ENCODE peak calls at places on chromosomes 4 and X, in ten cellular contexts. One of them, this sample, is unnamed.

GRCh38 chr4:8473198-8473919 is 32.8 kb downstream of the TRMT44 start:
- DNase-seq in mammary epithelial cell: no peak
- DNase-seq in IMR-90: no peak
- DNase-seq in iris pigment epithelial cell: no peak
- DNase-seq in activated T-helper 2 cell treated with anti-CD3 and anti-CD28 coated beads, Interferon-gamma antibody, Interleukin-2, Interleukin-4, amounts not matched to agents 10 μg/mL and 5 μg/mL and 100 μg/mL, durations not matched to agents 14 hours and 24 hours and 36 hours: no peak
- DNase-seq in NCI-H774: no peak
- DNase-seq in H54: no peak
- DNase-seq in HT-29: no peak
- DNase-seq in effector memory CD4-positive, alpha-beta T cell: no peak
- DNase-seq in activated CD4-positive, alpha-beta T cell treated with anti-CD3 and anti-CD28 coated beads, Interleukin-2, amount 10 ng/mL, durations not matched to agents 7 days and 5 days: no peak
- DNase-seq in this sample: no peak

GRCh38 chr4:26238782-26239647 is 81.8 kb upstream of the RBPJ start:
- DNase-seq in H54: no peak
- DNase-seq in iris pigment epithelial cell: peak; percentile 87
- DNase-seq in activated T-helper 2 cell treated with anti-CD3 and anti-CD28 coated beads, Interferon-gamma antibody, Interleukin-2, Interleukin-4, amounts not matched to agents 10 μg/mL and 5 μg/mL and 100 μg/mL, durations not matched to agents 14 hours and 24 hours and 36 hours: no peak
- DNase-seq in HT-29: peak; percentile 33
- DNase-seq in effector memory CD4-positive, alpha-beta T cell: no peak
- DNase-seq in IMR-90: peak; percentile 75
- DNase-seq in NCI-H774: peak; percentile 65
- DNase-seq in activated CD4-positive, alpha-beta T cell treated with anti-CD3 and anti-CD28 coated beads, Interleukin-2, amount 10 ng/mL, durations not matched to agents 7 days and 5 days: no peak
- DNase-seq in mammary epithelial cell: no peak
- DNase-seq in this sample: no peak

GRCh38 chr4:2252530-2252924 is 9.4 kb downstream of the MXD4 start:
- DNase-seq in H54: no peak
- DNase-seq in activated CD4-positive, alpha-beta T cell treated with anti-CD3 and anti-CD28 coated beads, Interleukin-2, amount 10 ng/mL, durations not matched to agents 7 days and 5 days: no peak
- DNase-seq in iris pigment epithelial cell: no peak
- DNase-seq in HT-29: no peak
- DNase-seq in activated T-helper 2 cell treated with anti-CD3 and anti-CD28 coated beads, Interferon-gamma antibody, Interleukin-2, Interleukin-4, amounts not matched to agents 10 μg/mL and 5 μg/mL and 100 μg/mL, durations not matched to agents 14 hours and 24 hours and 36 hours: no peak
- DNase-seq in effector memory CD4-positive, alpha-beta T cell: no peak
- DNase-seq in IMR-90: no peak
- DNase-seq in mammary epithelial cell: no peak
- DNase-seq in NCI-H774: no peak
- DNase-seq in this sample: peak; percentile 4

GRCh38 chrX:72306851-72307645 is 1.3 kb upstream of the CITED1 start:
- DNase-seq in NCI-H774: peak; percentile 8
- DNase-seq in activated T-helper 2 cell treated with anti-CD3 and anti-CD28 coated beads, Interferon-gamma antibody, Interleukin-2, Interleukin-4, amounts not matched to agents 10 μg/mL and 5 μg/mL and 100 μg/mL, durations not matched to agents 14 hours and 24 hours and 36 hours: no peak
- DNase-seq in activated CD4-positive, alpha-beta T cell treated with anti-CD3 and anti-CD28 coated beads, Interleukin-2, amount 10 ng/mL, durations not matched to agents 7 days and 5 days: no peak
- DNase-seq in iris pigment epithelial cell: peak; percentile 74
- DNase-seq in HT-29: peak; percentile 62
- DNase-seq in mammary epithelial cell: peak; percentile 70
- DNase-seq in effector memory CD4-positive, alpha-beta T cell: peak; percentile 2
- DNase-seq in H54: peak; percentile 70
- DNase-seq in IMR-90: peak; percentile 66
- DNase-seq in this sample: no peak

GRCh38 chrX:136147320-136147901 is at the start of gene FHL1:
- DNase-seq in NCI-H774: peak; percentile 59
- DNase-seq in activated T-helper 2 cell treated with anti-CD3 and anti-CD28 coated beads, Interferon-gamma antibody, Interleukin-2, Interleukin-4, amounts not matched to agents 10 μg/mL and 5 μg/mL and 100 μg/mL, durations not matched to agents 14 hours and 24 hours and 36 hours: peak; percentile 18
- DNase-seq in iris pigment epithelial cell: peak; percentile 47
- DNase-seq in H54: peak; percentile 22
- DNase-seq in HT-29: no peak
- DNase-seq in activated CD4-positive, alpha-beta T cell treated with anti-CD3 and anti-CD28 coated beads, Interleukin-2, amount 10 ng/mL, durations not matched to agents 7 days and 5 days: peak; percentile 45
- DNase-seq in IMR-90: peak; percentile 12
- DNase-seq in effector memory CD4-positive, alpha-beta T cell: peak; percentile 50
- DNase-seq in mammary epithelial cell: no peak
- DNase-seq in this sample: peak; percentile 63

GRCh38 chrX:122583526-122583925 is 600.6 kb upstream of the GRIA3 start:
- DNase-seq in iris pigment epithelial cell: no peak
- DNase-seq in mammary epithelial cell: peak; percentile 45
- DNase-seq in H54: no peak
- DNase-seq in NCI-H774: no peak
- DNase-seq in effector memory CD4-positive, alpha-beta T cell: no peak
- DNase-seq in activated T-helper 2 cell treated with anti-CD3 and anti-CD28 coated beads, Interferon-gamma antibody, Interleukin-2, Interleukin-4, amounts not matched to agents 10 μg/mL and 5 μg/mL and 100 μg/mL, durations not matched to agents 14 hours and 24 hours and 36 hours: no peak
- DNase-seq in IMR-90: no peak
- DNase-seq in activated CD4-positive, alpha-beta T cell treated with anti-CD3 and anti-CD28 coated beads, Interleukin-2, amount 10 ng/mL, durations not matched to agents 7 days and 5 days: no peak
- DNase-seq in HT-29: no peak
- DNase-seq in this sample: no peak

GRCh38 chr4:182678590-182678989 is 238.6 kb downstream of the DCTD start:
- DNase-seq in mammary epithelial cell: no peak
- DNase-seq in NCI-H774: no peak
- DNase-seq in iris pigment epithelial cell: no peak
- DNase-seq in HT-29: no peak
- DNase-seq in effector memory CD4-positive, alpha-beta T cell: no peak
- DNase-seq in H54: no peak
- DNase-seq in activated T-helper 2 cell treated with anti-CD3 and anti-CD28 coated beads, Interferon-gamma antibody, Interleukin-2, Interleukin-4, amounts not matched to agents 10 μg/mL and 5 μg/mL and 100 μg/mL, durations not matched to agents 14 hours and 24 hours and 36 hours: no peak
- DNase-seq in IMR-90: no peak
- DNase-seq in activated CD4-positive, alpha-beta T cell treated with anti-CD3 and anti-CD28 coated beads, Interleukin-2, amount 10 ng/mL, durations not matched to agents 7 days and 5 days: no peak
- DNase-seq in this sample: no peak

GRCh38 chrX:12011075-12011474 is 127.2 kb upstream of the FRMPD4 start:
- DNase-seq in H54: no peak
- DNase-seq in iris pigment epithelial cell: peak; percentile 81
- DNase-seq in NCI-H774: no peak
- DNase-seq in activated T-helper 2 cell treated with anti-CD3 and anti-CD28 coated beads, Interferon-gamma antibody, Interleukin-2, Interleukin-4, amounts not matched to agents 10 μg/mL and 5 μg/mL and 100 μg/mL, durations not matched to agents 14 hours and 24 hours and 36 hours: no peak
- DNase-seq in effector memory CD4-positive, alpha-beta T cell: no peak
- DNase-seq in activated CD4-positive, alpha-beta T cell treated with anti-CD3 and anti-CD28 coated beads, Interleukin-2, amount 10 ng/mL, durations not matched to agents 7 days and 5 days: no peak
- DNase-seq in HT-29: no peak
- DNase-seq in IMR-90: peak; percentile 81
- DNase-seq in mammary epithelial cell: peak; percentile 85
- DNase-seq in this sample: no peak

GRCh38 chr4:13865871-13866669 is 238.5 kb upstream of the BOD1L1 start:
- DNase-seq in HT-29: no peak
- DNase-seq in H54: no peak
- DNase-seq in IMR-90: peak; percentile 51
- DNase-seq in NCI-H774: no peak
- DNase-seq in activated CD4-positive, alpha-beta T cell treated with anti-CD3 and anti-CD28 coated beads, Interleukin-2, amount 10 ng/mL, durations not matched to agents 7 days and 5 days: no peak
- DNase-seq in effector memory CD4-positive, alpha-beta T cell: no peak
- DNase-seq in mammary epithelial cell: peak; percentile 31
- DNase-seq in activated T-helper 2 cell treated with anti-CD3 and anti-CD28 coated beads, Interferon-gamma antibody, Interleukin-2, Interleukin-4, amounts not matched to agents 10 μg/mL and 5 μg/mL and 100 μg/mL, durations not matched to agents 14 hours and 24 hours and 36 hours: no peak
- DNase-seq in iris pigment epithelial cell: peak; percentile 45
- DNase-seq in this sample: no peak

GRCh38 chr4:70240192-70240591 is 2.2 kb upstream of the CSN3 start:
- DNase-seq in H54: no peak
- DNase-seq in activated T-helper 2 cell treated with anti-CD3 and anti-CD28 coated beads, Interferon-gamma antibody, Interleukin-2, Interleukin-4, amounts not matched to agents 10 μg/mL and 5 μg/mL and 100 μg/mL, durations not matched to agents 14 hours and 24 hours and 36 hours: no peak
- DNase-seq in activated CD4-positive, alpha-beta T cell treated with anti-CD3 and anti-CD28 coated beads, Interleukin-2, amount 10 ng/mL, durations not matched to agents 7 days and 5 days: no peak
- DNase-seq in NCI-H774: no peak
- DNase-seq in mammary epithelial cell: no peak
- DNase-seq in effector memory CD4-positive, alpha-beta T cell: no peak
- DNase-seq in iris pigment epithelial cell: peak; percentile 57
- DNase-seq in IMR-90: peak; percentile 35
- DNase-seq in HT-29: no peak
- DNase-seq in this sample: no peak

GRCh38 chr4:68904786-68905185 is 46.8 kb downstream of the UGT2A3 start:
- DNase-seq in HT-29: peak; percentile 41
- DNase-seq in H54: no peak
- DNase-seq in activated T-helper 2 cell treated with anti-CD3 and anti-CD28 coated beads, Interferon-gamma antibody, Interleukin-2, Interleukin-4, amounts not matched to agents 10 μg/mL and 5 μg/mL and 100 μg/mL, durations not matched to agents 14 hours and 24 hours and 36 hours: no peak
- DNase-seq in NCI-H774: peak; percentile 49
- DNase-seq in iris pigment epithelial cell: no peak
- DNase-seq in IMR-90: no peak
- DNase-seq in mammary epithelial cell: peak; percentile 11
- DNase-seq in effector memory CD4-positive, alpha-beta T cell: no peak
- DNase-seq in activated CD4-positive, alpha-beta T cell treated with anti-CD3 and anti-CD28 coated beads, Interleukin-2, amount 10 ng/mL, durations not matched to agents 7 days and 5 days: no peak
- DNase-seq in this sample: no peak

GRCh38 chr4:23614284-23614892 is 275.5 kb downstream of the PPARGC1A start:
- DNase-seq in iris pigment epithelial cell: peak; percentile 6
- DNase-seq in effector memory CD4-positive, alpha-beta T cell: no peak
- DNase-seq in H54: no peak
- DNase-seq in activated T-helper 2 cell treated with anti-CD3 and anti-CD28 coated beads, Interferon-gamma antibody, Interleukin-2, Interleukin-4, amounts not matched to agents 10 μg/mL and 5 μg/mL and 100 μg/mL, durations not matched to agents 14 hours and 24 hours and 36 hours: no peak
- DNase-seq in activated CD4-positive, alpha-beta T cell treated with anti-CD3 and anti-CD28 coated beads, Interleukin-2, amount 10 ng/mL, durations not matched to agents 7 days and 5 days: no peak
- DNase-seq in mammary epithelial cell: peak; percentile 0
- DNase-seq in NCI-H774: no peak
- DNase-seq in HT-29: peak; percentile 35
- DNase-seq in IMR-90: peak; percentile 1
- DNase-seq in this sample: peak; percentile 6

GRCh38 chr4:54318904-54319303 is 89.8 kb downstream of the PDGFRA start:
- DNase-seq in activated CD4-positive, alpha-beta T cell treated with anti-CD3 and anti-CD28 coated beads, Interleukin-2, amount 10 ng/mL, durations not matched to agents 7 days and 5 days: peak; percentile 22
- DNase-seq in IMR-90: peak; percentile 58
- DNase-seq in HT-29: peak; percentile 26
- DNase-seq in mammary epithelial cell: peak; percentile 25
- DNase-seq in activated T-helper 2 cell treated with anti-CD3 and anti-CD28 coated beads, Interferon-gamma antibody, Interleukin-2, Interleukin-4, amounts not matched to agents 10 μg/mL and 5 μg/mL and 100 μg/mL, durations not matched to agents 14 hours and 24 hours and 36 hours: no peak
- DNase-seq in effector memory CD4-positive, alpha-beta T cell: no peak
- DNase-seq in NCI-H774: no peak
- DNase-seq in H54: peak; percentile 23
- DNase-seq in iris pigment epithelial cell: peak; percentile 71
- DNase-seq in this sample: peak; percentile 17

GRCh38 chrX:19174401-19175025 is 52.2 kb upstream of the ADGRG2 start:
- DNase-seq in H54: peak; percentile 13
- DNase-seq in IMR-90: peak; percentile 48
- DNase-seq in activated CD4-positive, alpha-beta T cell treated with anti-CD3 and anti-CD28 coated beads, Interleukin-2, amount 10 ng/mL, durations not matched to agents 7 days and 5 days: no peak
- DNase-seq in mammary epithelial cell: peak; percentile 71
- DNase-seq in HT-29: peak; percentile 47
- DNase-seq in iris pigment epithelial cell: peak; percentile 31
- DNase-seq in activated T-helper 2 cell treated with anti-CD3 and anti-CD28 coated beads, Interferon-gamma antibody, Interleukin-2, Interleukin-4, amounts not matched to agents 10 μg/mL and 5 μg/mL and 100 μg/mL, durations not matched to agents 14 hours and 24 hours and 36 hours: no peak
- DNase-seq in NCI-H774: no peak
- DNase-seq in effector memory CD4-positive, alpha-beta T cell: no peak
- DNase-seq in this sample: no peak

GRCh38 chrX:44506688-44507087 is 36.0 kb downstream of the FUNDC1 start:
- DNase-seq in IMR-90: no peak
- DNase-seq in NCI-H774: no peak
- DNase-seq in H54: no peak
- DNase-seq in activated CD4-positive, alpha-beta T cell treated with anti-CD3 and anti-CD28 coated beads, Interleukin-2, amount 10 ng/mL, durations not matched to agents 7 days and 5 days: no peak
- DNase-seq in activated T-helper 2 cell treated with anti-CD3 and anti-CD28 coated beads, Interferon-gamma antibody, Interleukin-2, Interleukin-4, amounts not matched to agents 10 μg/mL and 5 μg/mL and 100 μg/mL, durations not matched to agents 14 hours and 24 hours and 36 hours: no peak
- DNase-seq in HT-29: no peak
- DNase-seq in mammary epithelial cell: no peak
- DNase-seq in effector memory CD4-positive, alpha-beta T cell: no peak
- DNase-seq in iris pigment epithelial cell: no peak
- DNase-seq in this sample: no peak

GRCh38 chrX:44945736-44946135 is 72.7 kb downstream of the KDM6A start:
- DNase-seq in IMR-90: no peak
- DNase-seq in H54: no peak
- DNase-seq in activated T-helper 2 cell treated with anti-CD3 and anti-CD28 coated beads, Interferon-gamma antibody, Interleukin-2, Interleukin-4, amounts not matched to agents 10 μg/mL and 5 μg/mL and 100 μg/mL, durations not matched to agents 14 hours and 24 hours and 36 hours: no peak
- DNase-seq in iris pigment epithelial cell: no peak
- DNase-seq in mammary epithelial cell: no peak
- DNase-seq in NCI-H774: no peak
- DNase-seq in HT-29: peak; percentile 40
- DNase-seq in activated CD4-positive, alpha-beta T cell treated with anti-CD3 and anti-CD28 coated beads, Interleukin-2, amount 10 ng/mL, durations not matched to agents 7 days and 5 days: no peak
- DNase-seq in effector memory CD4-positive, alpha-beta T cell: no peak
- DNase-seq in this sample: no peak

GRCh38 chr4:176883681-176884418 is 91.1 kb upstream of the VEGFC start:
- DNase-seq in effector memory CD4-positive, alpha-beta T cell: no peak
- DNase-seq in IMR-90: peak; percentile 88
- DNase-seq in HT-29: no peak
- DNase-seq in NCI-H774: no peak
- DNase-seq in activated T-helper 2 cell treated with anti-CD3 and anti-CD28 coated beads, Interferon-gamma antibody, Interleukin-2, Interleukin-4, amounts not matched to agents 10 μg/mL and 5 μg/mL and 100 μg/mL, durations not matched to agents 14 hours and 24 hours and 36 hours: no peak
- DNase-seq in iris pigment epithelial cell: peak; percentile 83
- DNase-seq in H54: peak; percentile 7
- DNase-seq in activated CD4-positive, alpha-beta T cell treated with anti-CD3 and anti-CD28 coated beads, Interleukin-2, amount 10 ng/mL, durations not matched to agents 7 days and 5 days: no peak
- DNase-seq in mammary epithelial cell: peak; percentile 43
- DNase-seq in this sample: no peak

GRCh38 chr4:173365359-173365996 is 5.3 kb upstream of the SAP30 start:
- DNase-seq in activated T-helper 2 cell treated with anti-CD3 and anti-CD28 coated beads, Interferon-gamma antibody, Interleukin-2, Interleukin-4, amounts not matched to agents 10 μg/mL and 5 μg/mL and 100 μg/mL, durations not matched to agents 14 hours and 24 hours and 36 hours: no peak
- DNase-seq in IMR-90: no peak
- DNase-seq in iris pigment epithelial cell: no peak
- DNase-seq in HT-29: no peak
- DNase-seq in mammary epithelial cell: no peak
- DNase-seq in effector memory CD4-positive, alpha-beta T cell: no peak
- DNase-seq in NCI-H774: no peak
- DNase-seq in H54: no peak
- DNase-seq in activated CD4-positive, alpha-beta T cell treated with anti-CD3 and anti-CD28 coated beads, Interleukin-2, amount 10 ng/mL, durations not matched to agents 7 days and 5 days: peak; percentile 39
- DNase-seq in this sample: peak; percentile 35

GRCh38 chr4:86910369-86910768 is 18.1 kb upstream of the C4orf36 start:
- DNase-seq in iris pigment epithelial cell: no peak
- DNase-seq in effector memory CD4-positive, alpha-beta T cell: no peak
- DNase-seq in activated T-helper 2 cell treated with anti-CD3 and anti-CD28 coated beads, Interferon-gamma antibody, Interleukin-2, Interleukin-4, amounts not matched to agents 10 μg/mL and 5 μg/mL and 100 μg/mL, durations not matched to agents 14 hours and 24 hours and 36 hours: no peak
- DNase-seq in H54: no peak
- DNase-seq in activated CD4-positive, alpha-beta T cell treated with anti-CD3 and anti-CD28 coated beads, Interleukin-2, amount 10 ng/mL, durations not matched to agents 7 days and 5 days: no peak
- DNase-seq in NCI-H774: no peak
- DNase-seq in HT-29: no peak
- DNase-seq in IMR-90: no peak
- DNase-seq in mammary epithelial cell: no peak
- DNase-seq in this sample: no peak

GRCh38 chr4:61583696-61584095 is 383.6 kb downstream of the ADGRL3 start:
- DNase-seq in IMR-90: peak; percentile 3
- DNase-seq in activated T-helper 2 cell treated with anti-CD3 and anti-CD28 coated beads, Interferon-gamma antibody, Interleukin-2, Interleukin-4, amounts not matched to agents 10 μg/mL and 5 μg/mL and 100 μg/mL, durations not matched to agents 14 hours and 24 hours and 36 hours: no peak
- DNase-seq in mammary epithelial cell: peak; percentile 81
- DNase-seq in iris pigment epithelial cell: peak; percentile 5
- DNase-seq in H54: no peak
- DNase-seq in NCI-H774: no peak
- DNase-seq in effector memory CD4-positive, alpha-beta T cell: no peak
- DNase-seq in HT-29: no peak
- DNase-seq in activated CD4-positive, alpha-beta T cell treated with anti-CD3 and anti-CD28 coated beads, Interleukin-2, amount 10 ng/mL, durations not matched to agents 7 days and 5 days: no peak
- DNase-seq in this sample: no peak

GRCh38 chrX:41033299-41033698 is 51.9 kb upstream of the USP9X start:
- DNase-seq in activated CD4-positive, alpha-beta T cell treated with anti-CD3 and anti-CD28 coated beads, Interleukin-2, amount 10 ng/mL, durations not matched to agents 7 days and 5 days: no peak
- DNase-seq in H54: no peak
- DNase-seq in activated T-helper 2 cell treated with anti-CD3 and anti-CD28 coated beads, Interferon-gamma antibody, Interleukin-2, Interleukin-4, amounts not matched to agents 10 μg/mL and 5 μg/mL and 100 μg/mL, durations not matched to agents 14 hours and 24 hours and 36 hours: no peak
- DNase-seq in iris pigment epithelial cell: peak; percentile 28
- DNase-seq in effector memory CD4-positive, alpha-beta T cell: no peak
- DNase-seq in NCI-H774: no peak
- DNase-seq in IMR-90: no peak
- DNase-seq in mammary epithelial cell: no peak
- DNase-seq in HT-29: no peak
- DNase-seq in this sample: no peak

GRCh38 chr4:62930884-62931283 is 1478.4 kb downstream of the TECRL start:
- DNase-seq in activated CD4-positive, alpha-beta T cell treated with anti-CD3 and anti-CD28 coated beads, Interleukin-2, amount 10 ng/mL, durations not matched to agents 7 days and 5 days: no peak
- DNase-seq in IMR-90: no peak
- DNase-seq in activated T-helper 2 cell treated with anti-CD3 and anti-CD28 coated beads, Interferon-gamma antibody, Interleukin-2, Interleukin-4, amounts not matched to agents 10 μg/mL and 5 μg/mL and 100 μg/mL, durations not matched to agents 14 hours and 24 hours and 36 hours: no peak
- DNase-seq in NCI-H774: no peak
- DNase-seq in HT-29: no peak
- DNase-seq in effector memory CD4-positive, alpha-beta T cell: no peak
- DNase-seq in iris pigment epithelial cell: no peak
- DNase-seq in mammary epithelial cell: no peak
- DNase-seq in H54: no peak
- DNase-seq in this sample: no peak

GRCh38 chr4:173264245-173264959 is 69.8 kb downstream of the HMGB2 start:
- DNase-seq in H54: no peak
- DNase-seq in iris pigment epithelial cell: peak; percentile 56
- DNase-seq in activated T-helper 2 cell treated with anti-CD3 and anti-CD28 coated beads, Interferon-gamma antibody, Interleukin-2, Interleukin-4, amounts not matched to agents 10 μg/mL and 5 μg/mL and 100 μg/mL, durations not matched to agents 14 hours and 24 hours and 36 hours: peak; percentile 13
- DNase-seq in effector memory CD4-positive, alpha-beta T cell: no peak
- DNase-seq in mammary epithelial cell: no peak
- DNase-seq in IMR-90: peak; percentile 78
- DNase-seq in activated CD4-positive, alpha-beta T cell treated with anti-CD3 and anti-CD28 coated beads, Interleukin-2, amount 10 ng/mL, durations not matched to agents 7 days and 5 days: peak; percentile 53
- DNase-seq in NCI-H774: peak; percentile 57
- DNase-seq in HT-29: no peak
- DNase-seq in this sample: peak; percentile 96

GRCh38 chr4:7679431-7679830 is 244.7 kb upstream of the PSAPL1 start:
- DNase-seq in mammary epithelial cell: no peak
- DNase-seq in activated T-helper 2 cell treated with anti-CD3 and anti-CD28 coated beads, Interferon-gamma antibody, Interleukin-2, Interleukin-4, amounts not matched to agents 10 μg/mL and 5 μg/mL and 100 μg/mL, durations not matched to agents 14 hours and 24 hours and 36 hours: no peak
- DNase-seq in HT-29: no peak
- DNase-seq in NCI-H774: no peak
- DNase-seq in activated CD4-positive, alpha-beta T cell treated with anti-CD3 and anti-CD28 coated beads, Interleukin-2, amount 10 ng/mL, durations not matched to agents 7 days and 5 days: no peak
- DNase-seq in IMR-90: no peak
- DNase-seq in iris pigment epithelial cell: no peak
- DNase-seq in H54: no peak
- DNase-seq in effector memory CD4-positive, alpha-beta T cell: no peak
- DNase-seq in this sample: no peak

GRCh38 chr4:137253949-137254348 is 278.3 kb downstream of the PCDH18 start:
- DNase-seq in activated T-helper 2 cell treated with anti-CD3 and anti-CD28 coated beads, Interferon-gamma antibody, Interleukin-2, Interleukin-4, amounts not matched to agents 10 μg/mL and 5 μg/mL and 100 μg/mL, durations not matched to agents 14 hours and 24 hours and 36 hours: no peak
- DNase-seq in IMR-90: peak; percentile 85
- DNase-seq in mammary epithelial cell: no peak
- DNase-seq in activated CD4-positive, alpha-beta T cell treated with anti-CD3 and anti-CD28 coated beads, Interleukin-2, amount 10 ng/mL, durations not matched to agents 7 days and 5 days: no peak
- DNase-seq in effector memory CD4-positive, alpha-beta T cell: no peak
- DNase-seq in H54: no peak
- DNase-seq in HT-29: no peak
- DNase-seq in NCI-H774: no peak
- DNase-seq in iris pigment epithelial cell: peak; percentile 64
- DNase-seq in this sample: no peak

This sample was measured in DND-41.